ENCODE peak calls at places on chromosomes 2 and 18, in seven cellular contexts. Z is activated CD8-positive, alpha-beta memory T cell treated with anti-CD3 and anti-CD28 coated beads, Interleukin-2, amount 10 ng/mL, durations not matched to agents 7 days and 5 days; R is breast epithelium; Y is iris pigment epithelial cell; W is CD4-positive, alpha-beta memory T cell; A is frontal cortex; G is HepG2. D is an unnamed sample.

GRCh38 chr2:114534728-114535084 is 92.3 kb downstream of the DPP10 start:
- DNase-seq in Z (no peak), R (no peak), Y (no peak), W (no peak), A (no peak), G (no peak), D (no peak)

GRCh38 chr2:210782222-210782621 is 225.8 kb downstream of the CPS1 start:
- DNase-seq in Z (no peak), R (no peak), Y (no peak), W (no peak), A (no peak), G (no peak), D (no peak)

GRCh38 chr2:138423745-138424144 is 77.8 kb upstream of the SPOPL start:
- DNase-seq in Z (no peak), R (no peak), Y (no peak), W (no peak), A (no peak), G (peak), D (no peak)

GRCh38 chr2:221502270-221502973 is 69.7 kb downstream of the EPHA4 start:
- DNase-seq in Z (no peak), R (no peak), Y (peak), W (no peak), A (no peak), G (no peak), D (no peak)

GRCh38 chr2:176814274-176814673 is 398.3 kb upstream of the HNRNPA3 start:
- DNase-seq in Z (no peak), R (no peak), Y (no peak), W (no peak), A (no peak), G (no peak), D (no peak)

GRCh38 chr2:67256892-67257291 is 140.2 kb upstream of the ETAA1 start:
- DNase-seq in Z (no peak), R (no peak), Y (peak), W (no peak), A (no peak), G (no peak), D (no peak)

GRCh38 chr2:154706660-154707059 is 8.2 kb downstream of the KCNJ3 start:
- DNase-seq in Z (no peak), R (no peak), Y (no peak), W (no peak), A (no peak), G (no peak), D (no peak)

GRCh38 chr18:44411971-44412370 is 268.7 kb upstream of the SETBP1 start:
- DNase-seq in Z (no peak), R (no peak), Y (no peak), W (no peak), A (no peak), G (no peak), D (no peak)

GRCh38 chr2:189783451-189783926 is 650 bp downstream of the ORMDL1 start:
- DNase-seq in Z (no peak), R (no peak), Y (peak), W (no peak), A (no peak), G (peak), D (no peak)

D was measured in retina.